ENCODE peak calls at places on chromosomes 16 and 17, in eight cellular contexts. N is esophagus squamous epithelium, V is ovary, E is thyroid gland, S is right lobe of liver, Q is tibial nerve, I is stomach, U is body of pancreas. A is an unnamed sample.

GRCh38 chr16:4064950-4065352 is 51.3 kb downstream of the ADCY9 start:
- DNase-seq in N (no peak), V (no peak), E (no peak), S (no peak), Q (no peak), I (no peak), U (no peak), A (no peak)

GRCh38 chr16:70478169-70478568 is 23.8 kb downstream of the FCSK start:
- DNase-seq in N (no peak), V (no peak), E (no peak), S (no peak), Q (no peak), I (no peak), U (no peak), A (no peak)

GRCh38 chr16:24609740-24610420 is 70.5 kb downstream of the RBBP6 start:
- DNase-seq in N (no peak), V (peak), E (peak), S (peak), Q (peak), I (peak), U (peak), A (peak)

GRCh38 chr16:706189-707061 is 824 bp upstream of the FBXL16 start:
- DNase-seq in N (no peak), V (no peak), E (no peak), S (no peak), Q (no peak), I (no peak), U (no peak), A (no peak)

GRCh38 chr16:7303014-7303676 is 29.5 kb upstream of the RBFOX1 start:
- DNase-seq in N (no peak), V (no peak), E (no peak), S (no peak), Q (no peak), I (no peak), U (no peak), A (no peak)

GRCh38 chr16:81405702-81406113 is 38.9 kb upstream of the CMIP start:
- DNase-seq in N (no peak), V (no peak), E (no peak), S (no peak), Q (no peak), I (peak), U (peak), A (no peak)

GRCh38 chr16:47732806-47733150 is 271.6 kb downstream of the PHKB start:
- DNase-seq in N (no peak), V (no peak), E (no peak), S (no peak), Q (no peak), I (no peak), U (no peak), A (no peak)

GRCh38 chr17:78787444-78787843 is 5.4 kb upstream of the CYTH1 start:
- DNase-seq in N (no peak), V (peak), E (no peak), S (no peak), Q (no peak), I (no peak), U (no peak), A (no peak)

GRCh38 chr16:85935391-85935956 is 36.5 kb downstream of the IRF8 start:
- DNase-seq in N (no peak), V (no peak), E (no peak), S (no peak), Q (no peak), I (no peak), U (no peak), A (no peak)
- H3K4me3 ChIP-seq in N (no peak), V (no peak), E (no peak), S (no peak), Q (no peak), I (no peak), U (no peak), A (no peak)

DNA sequence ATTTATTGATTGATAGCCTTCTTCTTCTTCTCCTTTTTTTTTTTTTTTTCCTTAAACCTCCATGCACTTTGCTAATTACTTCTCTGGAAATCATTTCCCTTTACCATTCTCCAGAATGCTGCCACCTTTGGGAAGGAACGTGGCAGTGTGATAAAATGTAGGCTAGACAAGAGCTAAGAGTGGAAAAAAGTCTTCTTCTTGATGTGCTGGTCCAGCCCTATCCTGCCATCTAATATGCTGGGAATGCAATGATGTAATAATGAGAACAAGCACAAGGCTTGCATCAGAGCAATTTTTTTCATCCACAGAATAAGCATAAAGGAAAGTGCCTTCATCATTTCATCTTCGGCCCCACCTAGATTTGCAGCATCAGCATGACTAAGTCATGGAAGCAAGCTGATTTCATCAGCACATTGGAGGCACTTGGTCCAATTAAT is 128.7 kb upstream of the ZFHX3 start:
- DNase-seq in N (no peak), V (no peak), E (peak), S (no peak), Q (no peak), I (no peak), U (no peak), A (no peak)
- TF ChIP-seq CTCF in N (no peak), V (no peak), E (no peak), S (peak), Q (no peak), I (no peak), U (no peak), A (peak)

GRCh38 chr17:31787857-31788570 is 71.0 kb downstream of the COPRS start:
- DNase-seq in N (no peak), V (no peak), E (peak), S (no peak), Q (no peak), I (no peak), U (no peak), A (peak)
- TF ChIP-seq POLR2A in N (no peak), V (no peak), E (no peak), S (no peak), Q (no peak), I (no peak), U (no peak), A (no peak)

GRCh38 chr17:36188891-36189306 is 7.7 kb downstream of the CCL3L1 start:
- DNase-seq in N (no peak), V (no peak), E (peak), S (no peak), Q (no peak), I (no peak), U (no peak), A (peak)
- H3K4me3 ChIP-seq in N (no peak), V (no peak), E (no peak), S (no peak), Q (no peak), I (no peak), U (no peak), A (no peak)

DNA sequence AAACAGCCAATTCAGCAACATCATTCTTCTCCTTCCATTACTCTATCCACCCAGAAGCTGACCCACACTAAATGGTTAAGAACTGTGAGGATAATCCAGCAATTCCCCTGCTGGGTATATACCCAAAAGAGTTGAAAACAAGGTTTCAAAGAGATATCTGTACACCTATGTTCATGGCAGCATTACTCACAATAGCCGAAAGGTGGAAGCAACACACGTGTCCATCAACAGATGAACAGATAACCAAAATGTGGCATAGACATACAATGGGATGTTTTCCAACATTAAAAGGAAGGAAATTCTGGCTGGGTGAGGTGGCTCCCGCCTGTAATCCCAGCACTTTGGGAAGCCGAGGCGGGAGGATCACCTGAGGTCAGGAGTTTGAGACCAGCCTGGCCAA is 19.9 kb downstream of the MIS12 start:
- DNase-seq in N (no peak), V (no peak), E (no peak), S (no peak), Q (no peak), I (no peak), U (no peak), A (no peak)
- TF ChIP-seq CTCF in N (no peak), V (no peak), E (no peak), S (no peak), Q (no peak), I (no peak), U (no peak), A (no peak)

GRCh38 chr17:28871056-28871579 is 16.3 kb downstream of the ERAL1 start:
- DNase-seq in N (no peak), V (no peak), E (no peak), S (no peak), Q (no peak), I (no peak), U (no peak), A (no peak)
- TF ChIP-seq POLR2A in N (no peak), V (no peak), E (no peak), S (no peak), Q (no peak), I (no peak), U (no peak), A (no peak)

GRCh38 chr17:39045948-39046679 is 78.9 kb upstream of the FBXO47 start:
- DNase-seq in N (no peak), V (no peak), E (no peak), S (no peak), Q (no peak), I (no peak), U (no peak), A (no peak)
- H3K4me3 ChIP-seq in N (no peak), V (no peak), E (no peak), S (no peak), Q (no peak), I (no peak), U (no peak), A (no peak)

GRCh38 chr17:15261818-15262290 is 3.3 kb downstream of the PMP22 start:
- DNase-seq in N (no peak), V (peak), E (peak), S (no peak), Q (no peak), I (no peak), U (no peak), A (peak)

GRCh38 chr17:15263206-15263579 is 1.9 kb downstream of the PMP22 start:
- DNase-seq in N (peak), V (peak), E (peak), S (peak), Q (peak), I (peak), U (peak), A (peak)

GRCh38 chr17:15261063-15261817 is 3.9 kb downstream of the PMP22 start:
- DNase-seq in N (no peak), V (peak), E (peak), S (peak), Q (peak), I (peak), U (peak), A (peak)

GRCh38 chr17:15263680-15264079 is 1.4 kb downstream of the PMP22 start:
- DNase-seq in N (no peak), V (no peak), E (no peak), S (no peak), Q (no peak), I (no peak), U (no peak), A (no peak)

DNA sequence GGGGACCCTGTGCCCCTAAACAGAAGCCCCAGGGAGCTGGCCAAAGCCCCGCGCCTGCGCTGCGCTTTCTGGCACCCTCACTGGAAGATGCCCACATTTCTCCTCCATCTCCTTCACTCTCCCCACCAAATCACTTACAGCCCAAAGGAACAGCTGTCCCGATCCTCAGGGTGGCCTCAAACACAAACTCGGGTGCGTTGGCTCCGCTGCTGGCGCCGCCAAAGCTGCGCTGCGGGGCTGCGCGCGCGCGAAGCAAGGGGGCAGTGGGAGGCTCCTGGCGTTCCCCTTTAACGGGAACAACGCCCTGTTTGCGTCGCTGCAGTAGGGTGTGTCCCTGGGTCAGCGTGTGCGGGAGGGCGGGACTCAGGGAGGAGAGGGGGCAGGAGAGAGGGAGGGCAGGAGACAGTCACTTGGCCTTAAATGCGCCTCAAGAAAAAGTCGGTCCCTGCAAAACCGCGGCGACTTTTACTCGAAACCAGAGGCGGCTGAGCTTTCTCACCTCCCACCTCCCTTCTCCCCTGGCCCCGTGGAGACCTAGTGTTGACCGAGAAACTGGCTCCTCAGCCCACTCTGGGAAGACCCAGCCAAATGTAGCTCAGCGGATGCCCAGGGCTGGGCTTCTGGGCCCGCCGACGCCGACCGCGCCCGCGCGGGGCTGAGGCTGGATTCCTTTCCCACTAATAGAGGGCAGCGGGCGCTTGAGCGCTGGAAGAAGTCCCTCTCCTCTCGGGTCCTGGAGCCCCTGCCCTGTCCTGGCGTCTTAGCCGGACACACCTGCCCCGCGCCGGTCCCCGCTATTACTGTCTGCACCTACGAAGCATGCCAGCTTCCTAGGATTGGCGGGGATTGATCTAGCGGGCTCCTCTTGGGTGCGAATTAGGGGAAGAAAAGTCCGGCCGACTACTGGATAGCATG is 2.6 kb downstream of the PMP22 start:
- DNase-seq in N (peak), V (peak), E (peak), S (peak), Q (peak), I (peak), U (peak), A (peak)
- TF ChIP-seq CTCF in N (no peak), V (no peak), E (no peak), S (no peak), Q (peak), I (no peak), U (no peak), A (peak)

DNA sequence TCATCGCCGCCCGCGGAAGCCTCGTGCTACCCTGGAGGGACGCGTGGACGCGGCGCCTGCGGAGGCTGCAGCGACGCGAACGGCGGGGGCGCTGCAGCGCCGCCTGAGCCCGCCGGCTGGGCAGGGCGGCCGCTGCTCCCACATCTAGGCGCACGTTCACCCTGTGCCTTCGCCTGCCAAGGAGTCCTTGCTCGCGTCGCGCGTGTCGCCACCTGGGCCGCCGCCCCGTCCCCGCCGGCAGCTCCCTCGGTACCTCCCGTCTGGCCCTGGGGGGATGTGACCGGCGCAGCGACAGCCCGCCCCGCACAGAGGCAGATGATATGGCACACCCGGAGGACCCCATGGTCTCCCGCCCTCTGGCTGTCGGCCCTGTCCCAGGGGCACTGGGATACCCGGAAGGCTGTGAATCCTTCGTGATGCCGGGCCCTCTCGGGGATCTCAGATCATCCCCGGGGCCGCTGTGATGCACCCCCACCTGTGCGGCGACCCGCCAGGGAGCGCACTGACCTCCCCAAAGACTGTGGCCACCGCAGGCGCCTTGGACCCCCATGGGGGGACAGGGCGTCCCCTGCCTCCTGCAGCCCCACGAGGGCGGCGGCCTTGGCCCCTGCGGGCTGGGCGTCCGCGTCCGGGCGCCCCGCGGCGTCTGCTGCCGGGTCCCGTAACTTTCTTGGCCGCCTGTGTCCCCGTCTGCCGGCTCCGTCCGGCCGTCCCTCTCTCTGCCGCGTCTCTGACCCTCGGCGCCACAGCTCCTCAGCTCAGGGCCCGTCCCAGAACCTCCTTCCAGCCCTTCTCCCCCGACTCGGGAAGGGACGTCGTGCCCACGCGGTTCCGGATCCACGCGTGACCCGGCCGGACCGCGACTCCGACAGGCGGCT is 689 bp upstream of the TBC1D24 start:
- DNase-seq in N (no peak), V (peak), E (peak), S (peak), Q (no peak), I (peak), U (peak), A (peak)
- TF ChIP-seq POLR2A in N (no peak), V (no peak), E (no peak), S (no peak), Q (no peak), I (no peak), U (no peak), A (no peak)

A was measured in transverse colon.